ENCODE peak calls at places on chromosomes 6 and 20, in eight cellular contexts. One of them, this sample, is unnamed.

GRCh38 chr20:52972965-52973819 is 1.0 kb downstream of the TSHZ2 start:
- DNase-seq in NCI-H446 treated with DMSO at 0.1 percent for 48 hours: no peak
- DNase-seq in SK-N-SH: peak
- DNase-seq in GM03348: peak
- DNase-seq in Right ventricle myocardium superior: no peak
- DNase-seq in stimulated activated naive CD8-positive, alpha-beta T cell treated with anti-CD3 and anti-CD28 coated beads, Interleukin-15, Interleukin-2, amounts not matched to agents 100 U/mL and 50 U/mL, for 24 hours: peak
- DNase-seq in stimulated activated CD4-positive, alpha-beta T cell treated with anti-CD3 and anti-CD28 coated beads, Interleukin-4, amount 100 ng/mL, for 1 hour: peak
- DNase-seq in mucosa of gallbladder: peak
- DNase-seq in this sample: peak

GRCh38 chr6:151681426-151682059 is 125.9 kb upstream of the ESR1 start:
- DNase-seq in NCI-H446 treated with DMSO at 0.1 percent for 48 hours: no peak
- DNase-seq in SK-N-SH: no peak
- DNase-seq in GM03348: peak
- DNase-seq in Right ventricle myocardium superior: peak
- DNase-seq in stimulated activated naive CD8-positive, alpha-beta T cell treated with anti-CD3 and anti-CD28 coated beads, Interleukin-15, Interleukin-2, amounts not matched to agents 100 U/mL and 50 U/mL, for 24 hours: no peak
- DNase-seq in stimulated activated CD4-positive, alpha-beta T cell treated with anti-CD3 and anti-CD28 coated beads, Interleukin-4, amount 100 ng/mL, for 1 hour: no peak
- DNase-seq in mucosa of gallbladder: no peak
- DNase-seq in this sample: no peak

GRCh38 chr20:23832775-23833508 is 6.4 kb upstream of the CST2 start:
- DNase-seq in NCI-H446 treated with DMSO at 0.1 percent for 48 hours: no peak
- DNase-seq in SK-N-SH: no peak
- DNase-seq in GM03348: no peak
- DNase-seq in Right ventricle myocardium superior: no peak
- DNase-seq in stimulated activated naive CD8-positive, alpha-beta T cell treated with anti-CD3 and anti-CD28 coated beads, Interleukin-15, Interleukin-2, amounts not matched to agents 100 U/mL and 50 U/mL, for 24 hours: no peak
- DNase-seq in stimulated activated CD4-positive, alpha-beta T cell treated with anti-CD3 and anti-CD28 coated beads, Interleukin-4, amount 100 ng/mL, for 1 hour: no peak
- DNase-seq in mucosa of gallbladder: no peak
- DNase-seq in this sample: no peak

GRCh38 chr6:53888931-53889330 is 94.1 kb downstream of the LRRC1 start:
- DNase-seq in NCI-H446 treated with DMSO at 0.1 percent for 48 hours: no peak
- DNase-seq in SK-N-SH: no peak
- DNase-seq in GM03348: no peak
- DNase-seq in Right ventricle myocardium superior: no peak
- DNase-seq in stimulated activated naive CD8-positive, alpha-beta T cell treated with anti-CD3 and anti-CD28 coated beads, Interleukin-15, Interleukin-2, amounts not matched to agents 100 U/mL and 50 U/mL, for 24 hours: no peak
- DNase-seq in stimulated activated CD4-positive, alpha-beta T cell treated with anti-CD3 and anti-CD28 coated beads, Interleukin-4, amount 100 ng/mL, for 1 hour: no peak
- DNase-seq in mucosa of gallbladder: no peak
- DNase-seq in this sample: no peak

GRCh38 chr20:59412896-59413295 is 112.5 kb downstream of the EDN3 start:
- DNase-seq in NCI-H446 treated with DMSO at 0.1 percent for 48 hours: no peak
- DNase-seq in SK-N-SH: peak
- DNase-seq in GM03348: no peak
- DNase-seq in Right ventricle myocardium superior: no peak
- DNase-seq in stimulated activated naive CD8-positive, alpha-beta T cell treated with anti-CD3 and anti-CD28 coated beads, Interleukin-15, Interleukin-2, amounts not matched to agents 100 U/mL and 50 U/mL, for 24 hours: no peak
- DNase-seq in stimulated activated CD4-positive, alpha-beta T cell treated with anti-CD3 and anti-CD28 coated beads, Interleukin-4, amount 100 ng/mL, for 1 hour: no peak
- DNase-seq in mucosa of gallbladder: no peak
- DNase-seq in this sample: no peak

GRCh38 chr20:1033751-1034419 is 31.8 kb upstream of the RSPO4 start:
- DNase-seq in NCI-H446 treated with DMSO at 0.1 percent for 48 hours: no peak
- DNase-seq in SK-N-SH: no peak
- DNase-seq in GM03348: no peak
- DNase-seq in Right ventricle myocardium superior: no peak
- DNase-seq in stimulated activated naive CD8-positive, alpha-beta T cell treated with anti-CD3 and anti-CD28 coated beads, Interleukin-15, Interleukin-2, amounts not matched to agents 100 U/mL and 50 U/mL, for 24 hours: peak
- DNase-seq in stimulated activated CD4-positive, alpha-beta T cell treated with anti-CD3 and anti-CD28 coated beads, Interleukin-4, amount 100 ng/mL, for 1 hour: no peak
- DNase-seq in mucosa of gallbladder: no peak
- DNase-seq in this sample: peak

GRCh38 chr6:2550247-2550646 is 200.5 kb downstream of the MYLK4 start:
- DNase-seq in NCI-H446 treated with DMSO at 0.1 percent for 48 hours: no peak
- DNase-seq in SK-N-SH: no peak
- DNase-seq in GM03348: no peak
- DNase-seq in Right ventricle myocardium superior: no peak
- DNase-seq in stimulated activated naive CD8-positive, alpha-beta T cell treated with anti-CD3 and anti-CD28 coated beads, Interleukin-15, Interleukin-2, amounts not matched to agents 100 U/mL and 50 U/mL, for 24 hours: no peak
- DNase-seq in stimulated activated CD4-positive, alpha-beta T cell treated with anti-CD3 and anti-CD28 coated beads, Interleukin-4, amount 100 ng/mL, for 1 hour: no peak
- DNase-seq in mucosa of gallbladder: no peak
- DNase-seq in this sample: no peak

GRCh38 chr6:32954983-32955802 is 2.3 kb upstream of the HLA-DMA start:
- DNase-seq in NCI-H446 treated with DMSO at 0.1 percent for 48 hours: no peak
- DNase-seq in SK-N-SH: no peak
- DNase-seq in GM03348: no peak
- DNase-seq in Right ventricle myocardium superior: no peak
- DNase-seq in stimulated activated naive CD8-positive, alpha-beta T cell treated with anti-CD3 and anti-CD28 coated beads, Interleukin-15, Interleukin-2, amounts not matched to agents 100 U/mL and 50 U/mL, for 24 hours: peak
- DNase-seq in stimulated activated CD4-positive, alpha-beta T cell treated with anti-CD3 and anti-CD28 coated beads, Interleukin-4, amount 100 ng/mL, for 1 hour: no peak
- DNase-seq in mucosa of gallbladder: no peak
- DNase-seq in this sample: peak

GRCh38 chr6:124119591-124119990 is 315.9 kb downstream of the NKAIN2 start:
- DNase-seq in NCI-H446 treated with DMSO at 0.1 percent for 48 hours: no peak
- DNase-seq in SK-N-SH: no peak
- DNase-seq in GM03348: no peak
- DNase-seq in Right ventricle myocardium superior: no peak
- DNase-seq in stimulated activated naive CD8-positive, alpha-beta T cell treated with anti-CD3 and anti-CD28 coated beads, Interleukin-15, Interleukin-2, amounts not matched to agents 100 U/mL and 50 U/mL, for 24 hours: no peak
- DNase-seq in stimulated activated CD4-positive, alpha-beta T cell treated with anti-CD3 and anti-CD28 coated beads, Interleukin-4, amount 100 ng/mL, for 1 hour: no peak
- DNase-seq in mucosa of gallbladder: no peak
- DNase-seq in this sample: no peak

GRCh38 chr6:89239338-89239737 is 22.2 kb upstream of the GABRR1 start:
- DNase-seq in NCI-H446 treated with DMSO at 0.1 percent for 48 hours: no peak
- DNase-seq in SK-N-SH: peak
- DNase-seq in GM03348: no peak
- DNase-seq in Right ventricle myocardium superior: no peak
- DNase-seq in stimulated activated naive CD8-positive, alpha-beta T cell treated with anti-CD3 and anti-CD28 coated beads, Interleukin-15, Interleukin-2, amounts not matched to agents 100 U/mL and 50 U/mL, for 24 hours: peak
- DNase-seq in stimulated activated CD4-positive, alpha-beta T cell treated with anti-CD3 and anti-CD28 coated beads, Interleukin-4, amount 100 ng/mL, for 1 hour: no peak
- DNase-seq in mucosa of gallbladder: no peak
- DNase-seq in this sample: no peak

GRCh38 chr20:44057698-44058675 is 129.0 kb downstream of the JPH2 start:
- DNase-seq in NCI-H446 treated with DMSO at 0.1 percent for 48 hours: no peak
- DNase-seq in SK-N-SH: no peak
- DNase-seq in GM03348: no peak
- DNase-seq in Right ventricle myocardium superior: no peak
- DNase-seq in stimulated activated naive CD8-positive, alpha-beta T cell treated with anti-CD3 and anti-CD28 coated beads, Interleukin-15, Interleukin-2, amounts not matched to agents 100 U/mL and 50 U/mL, for 24 hours: no peak
- DNase-seq in stimulated activated CD4-positive, alpha-beta T cell treated with anti-CD3 and anti-CD28 coated beads, Interleukin-4, amount 100 ng/mL, for 1 hour: no peak
- DNase-seq in mucosa of gallbladder: no peak
- DNase-seq in this sample: no peak

GRCh38 chr6:136784910-136785746 is 7.1 kb downstream of the MAP3K5 start:
- DNase-seq in NCI-H446 treated with DMSO at 0.1 percent for 48 hours: no peak
- DNase-seq in SK-N-SH: no peak
- DNase-seq in GM03348: no peak
- DNase-seq in Right ventricle myocardium superior: peak
- DNase-seq in stimulated activated naive CD8-positive, alpha-beta T cell treated with anti-CD3 and anti-CD28 coated beads, Interleukin-15, Interleukin-2, amounts not matched to agents 100 U/mL and 50 U/mL, for 24 hours: peak
- DNase-seq in stimulated activated CD4-positive, alpha-beta T cell treated with anti-CD3 and anti-CD28 coated beads, Interleukin-4, amount 100 ng/mL, for 1 hour: peak
- DNase-seq in mucosa of gallbladder: peak
- DNase-seq in this sample: no peak

GRCh38 chr20:47126374-47126705 is 230.2 kb downstream of the ZMYND8 start:
- DNase-seq in NCI-H446 treated with DMSO at 0.1 percent for 48 hours: no peak
- DNase-seq in SK-N-SH: no peak
- DNase-seq in GM03348: peak
- DNase-seq in Right ventricle myocardium superior: no peak
- DNase-seq in stimulated activated naive CD8-positive, alpha-beta T cell treated with anti-CD3 and anti-CD28 coated beads, Interleukin-15, Interleukin-2, amounts not matched to agents 100 U/mL and 50 U/mL, for 24 hours: no peak
- DNase-seq in stimulated activated CD4-positive, alpha-beta T cell treated with anti-CD3 and anti-CD28 coated beads, Interleukin-4, amount 100 ng/mL, for 1 hour: no peak
- DNase-seq in mucosa of gallbladder: no peak
- DNase-seq in this sample: no peak

GRCh38 chr6:43722920-43723565 is 35.5 kb upstream of the MRPS18A start:
- DNase-seq in NCI-H446 treated with DMSO at 0.1 percent for 48 hours: no peak
- DNase-seq in SK-N-SH: no peak
- DNase-seq in GM03348: no peak
- DNase-seq in Right ventricle myocardium superior: no peak
- DNase-seq in stimulated activated naive CD8-positive, alpha-beta T cell treated with anti-CD3 and anti-CD28 coated beads, Interleukin-15, Interleukin-2, amounts not matched to agents 100 U/mL and 50 U/mL, for 24 hours: no peak
- DNase-seq in stimulated activated CD4-positive, alpha-beta T cell treated with anti-CD3 and anti-CD28 coated beads, Interleukin-4, amount 100 ng/mL, for 1 hour: no peak
- DNase-seq in mucosa of gallbladder: no peak
- DNase-seq in this sample: no peak

This sample was measured in BE2C.